ENCODE peak calls at places on chromosome 22, in ten cellular contexts. Q is lung; Z is right lobe of liver; V is SK-N-SH; E is foreskin fibroblast; Y is choroid plexus epithelial cell; F is bronchial epithelial cell; X is fibroblast of mammary gland; K is CD8-positive, alpha-beta T cell; G is astrocyte of the spinal cord. B is an unnamed sample.
A peak's percentile ranks its signal among the peaks of the same experiment; 100 is the strongest.

GRCh38 chr22:19059481-19060278 is 62.5 kb downstream of the DGCR2 start:
- DNase-seq in E (no peak), X (no peak), Z (no peak), G (no peak), K (no peak), V (no peak), Q (no peak), Y (no peak), F (no peak), B (no peak)

GRCh38 chr22:28137036-28137435 is 218.0 kb upstream of the PITPNB start:
- DNase-seq in E (no peak), V (no peak), K (no peak), Y (peak; percentile 75), Q (no peak), Z (no peak), F (peak; percentile 26), G (peak; percentile 52), X (no peak), B (no peak)

GRCh38 chr22:39292561-39293074 is 26.8 kb downstream of the RPL3 start:
- DNase-seq in K (no peak), Y (peak; percentile 97), Z (peak; percentile 95), Q (peak; percentile 90), V (no peak), X (peak; percentile 87), E (peak; percentile 93), G (peak; percentile 96), F (peak; percentile 93), B (no peak)

GRCh38 chr22:27986459-27986858 is 67.4 kb upstream of the PITPNB start:
- DNase-seq in G (no peak), Q (no peak), V (no peak), Z (no peak), Y (peak; percentile 38), X (peak; percentile 26), K (no peak), F (no peak), E (no peak), B (no peak)

GRCh38 chr22:45226681-45227186 is 14.0 kb downstream of the KIAA0930 start:
- DNase-seq in K (no peak), V (no peak), Q (no peak), G (no peak), Z (no peak), X (peak; percentile 13), F (peak; percentile 54), E (peak; percentile 62), Y (no peak), B (no peak)

GRCh38 chr22:18971321-18971751 is 35.2 kb upstream of the PRODH start:
- DNase-seq in X (no peak), K (no peak), G (no peak), E (no peak), Q (no peak), V (no peak), Y (no peak), F (no peak), Z (no peak), B (no peak)

GRCh38 chr22:50302041-50302541 is 5.4 kb downstream of the PLXNB2 start:
- DNase-seq in K (no peak), Z (no peak), Q (no peak), Y (no peak), V (no peak), X (no peak), E (peak; percentile 81), F (peak; percentile 32), G (no peak), B (no peak)

GRCh38 chr22:20771918-20772625 is 1.8 kb upstream of the SERPIND1 start:
- DNase-seq in K (no peak), F (no peak), X (no peak), V (no peak), Z (peak; percentile 80), G (no peak), Y (no peak), E (no peak), Q (no peak), B (no peak)

DNA sequence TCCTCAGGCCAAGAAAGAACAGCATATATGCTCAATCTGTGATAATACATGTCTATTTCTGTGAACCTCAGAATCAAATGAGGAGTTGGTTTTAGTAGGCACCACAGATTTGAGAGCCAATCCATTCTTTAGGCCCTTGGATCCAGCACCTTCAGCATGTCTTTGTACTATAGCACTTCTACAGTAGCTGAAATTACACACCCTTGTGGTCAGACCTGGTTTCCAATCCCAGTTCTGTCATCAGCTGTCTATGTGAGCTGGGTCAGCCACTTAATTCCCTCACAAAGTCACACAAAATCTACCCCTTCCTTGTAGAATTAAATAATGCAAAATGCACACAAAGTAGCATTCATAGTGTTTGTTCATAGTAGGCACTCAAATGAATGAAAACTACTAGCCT is 381.3 kb upstream of the LARGE1 start:
- DNase-seq in F (no peak), E (no peak), Z (no peak), K (no peak), V (no peak), Q (no peak), G (no peak), Y (no peak), X (no peak), B (no peak)
- TF ChIP-seq CTCF in F (no peak), E (no peak), Z (no peak), K (no peak), V (no peak), Q (no peak), G (no peak), Y (no peak), X (no peak), B (no peak)

GRCh38 chr22:42116848-42117424 is 13.7 kb downstream of the CYP2D6 start:
- DNase-seq in F (no peak), E (peak; percentile 36), Y (peak; percentile 38), K (no peak), G (no peak), X (peak; percentile 11), Z (no peak), V (no peak), Q (peak; percentile 60), B (no peak)

GRCh38 chr22:42114721-42115120 is 15.9 kb downstream of the CYP2D6 start:
- DNase-seq in Y (peak; percentile 39), F (no peak), G (no peak), K (no peak), E (peak; percentile 68), X (peak; percentile 36), Z (no peak), V (no peak), Q (no peak), B (no peak)

GRCh38 chr22:42108848-42109247 is 18.3 kb upstream of the NDUFA6 start:
- DNase-seq in Z (no peak), Y (no peak), Q (no peak), V (no peak), K (no peak), E (no peak), F (no peak), X (no peak), G (no peak), B (no peak)

DNA sequence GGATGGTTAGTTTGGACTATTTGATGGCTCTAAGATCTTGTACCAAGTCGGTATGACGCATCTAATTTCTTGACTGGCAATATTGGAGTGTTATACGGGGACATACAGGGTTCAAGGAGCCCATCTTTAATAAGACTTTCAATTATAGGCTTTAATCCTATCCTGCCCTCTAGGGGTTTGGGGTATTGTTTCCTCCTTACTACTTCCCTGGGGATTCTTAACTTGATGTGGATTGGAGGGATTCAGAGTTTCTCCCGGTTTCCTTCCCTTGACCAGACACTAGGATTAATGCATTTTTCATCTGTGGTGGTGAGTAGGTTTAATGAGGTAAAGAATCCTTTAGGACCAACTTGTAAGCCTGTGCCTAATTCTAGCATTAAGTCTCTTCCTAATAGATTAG is 18.8 kb downstream of the CYP2D6 start:
- DNase-seq in E (no peak), F (no peak), K (no peak), Z (no peak), Y (no peak), G (no peak), Q (no peak), X (no peak), V (no peak), B (no peak)
- TF ChIP-seq CTCF in E (no peak), F (no peak), K (no peak), Z (no peak), Y (no peak), G (no peak), Q (no peak), X (no peak), V (no peak), B (no peak)

GRCh38 chr22:24128631-24129601 is 52.4 kb upstream of the SUSD2 start:
- DNase-seq in Q (no peak), G (no peak), X (no peak), K (no peak), Z (no peak), F (no peak), E (no peak), V (no peak), Y (no peak), B (no peak)

GRCh38 chr22:24134090-24134846 is 47.0 kb upstream of the SUSD2 start:
- DNase-seq in G (peak; percentile 29), Z (no peak), Y (peak; percentile 36), V (no peak), X (peak; percentile 33), Q (no peak), F (no peak), K (peak; percentile 88), E (no peak), B (no peak)

GRCh38 chr22:24129980-24130379 is 51.3 kb upstream of the SUSD2 start:
- DNase-seq in F (no peak), G (no peak), K (no peak), Z (no peak), Q (no peak), V (no peak), Y (no peak), E (no peak), X (no peak), B (no peak)

GRCh38 chr22:24137595-24137994 is 43.7 kb upstream of the SUSD2 start:
- DNase-seq in K (no peak), X (peak; percentile 89), Y (peak; percentile 79), G (peak; percentile 69), Z (no peak), V (no peak), F (no peak), E (peak; percentile 91), Q (no peak), B (no peak)

DNA sequence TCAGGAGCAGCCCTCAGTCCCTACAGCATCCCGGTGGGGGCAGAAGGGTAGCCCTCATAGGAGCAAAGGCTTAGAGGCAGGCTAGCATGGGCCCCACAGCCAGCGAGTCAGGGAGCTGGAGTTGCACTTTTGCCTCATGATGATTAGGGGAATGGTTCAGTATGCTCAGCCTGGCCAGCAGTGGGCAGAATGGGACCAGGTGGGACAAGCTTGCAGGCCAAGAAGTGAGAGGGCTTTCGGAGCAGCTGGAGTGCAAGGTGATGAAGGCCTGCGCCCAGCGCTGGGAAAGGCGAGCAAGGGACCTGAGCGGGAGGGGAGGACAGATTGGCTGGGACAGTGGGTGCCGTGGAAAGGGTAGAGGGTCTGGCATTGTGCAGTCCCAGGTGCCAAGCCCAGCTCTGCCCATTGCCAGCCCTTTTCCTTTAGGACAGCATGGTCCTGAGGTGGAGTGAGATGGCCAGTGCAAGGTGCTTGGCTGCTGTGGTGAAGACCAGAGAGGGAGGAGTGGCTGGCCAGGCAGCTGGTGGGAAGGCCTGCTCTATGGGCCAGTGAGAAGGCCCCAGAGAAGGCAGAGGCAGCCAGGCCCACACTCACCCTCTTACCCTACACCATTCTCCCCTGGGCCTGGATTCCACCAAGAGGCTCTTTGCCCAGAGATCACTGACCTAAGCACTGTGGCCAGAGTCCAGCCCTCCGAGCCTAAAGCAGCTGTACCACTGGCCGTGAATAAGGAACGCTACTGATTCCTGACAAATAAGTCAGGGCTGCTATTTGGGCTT is 47.9 kb upstream of the SUSD2 start:
- DNase-seq in V (no peak), Y (peak; percentile 58), F (no peak), E (peak; percentile 55), G (peak; percentile 20), Q (no peak), Z (no peak), X (peak; percentile 46), K (peak; percentile 55), B (no peak)
- TF ChIP-seq CTCF in V (peak; percentile 24), Y (peak; percentile 66), F (peak; percentile 23), E (peak; percentile 33), G (peak; percentile 54), Q (peak; percentile 15), Z (peak; percentile 10), X (peak; percentile 37), K (peak; percentile 53), B (no peak)

DNA sequence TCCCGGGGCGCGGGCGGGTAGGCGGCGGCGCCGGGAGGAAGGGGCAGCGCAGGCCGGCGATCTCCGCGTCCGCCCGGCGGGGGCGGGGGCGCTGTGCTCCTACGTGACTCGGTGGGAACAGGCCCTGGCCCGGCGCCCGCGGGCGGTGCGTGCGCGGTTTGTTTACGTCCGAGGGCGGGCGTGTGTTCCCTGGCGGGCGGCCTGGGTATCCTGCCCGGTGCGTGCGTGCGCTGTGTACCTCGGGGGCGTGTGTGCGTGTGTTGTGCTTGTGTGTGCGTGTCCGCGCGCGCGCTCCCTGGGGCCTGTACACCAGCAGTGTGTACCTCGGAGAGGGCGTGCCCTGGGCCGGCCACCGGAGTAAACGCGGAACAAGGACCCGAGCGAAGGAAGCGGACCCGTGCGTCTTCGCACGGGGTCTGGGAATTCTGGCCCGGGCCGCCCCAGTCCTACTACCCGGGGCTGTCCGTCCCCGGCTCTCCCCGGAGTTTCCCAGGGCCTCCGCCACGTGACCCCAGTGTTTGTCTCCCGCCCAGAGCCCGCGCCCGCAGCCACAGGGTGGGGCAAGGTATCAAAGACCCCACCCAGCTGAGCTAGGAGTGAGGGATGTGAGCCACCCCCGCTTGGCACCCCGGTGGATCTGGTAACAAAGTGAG is 769 bp downstream of the MAFF start:
- DNase-seq in Y (peak; percentile 90), K (peak; percentile 49), Q (peak; percentile 81), F (peak; percentile 66), E (peak; percentile 97), G (peak; percentile 90), Z (peak; percentile 95), X (peak; percentile 92), V (peak; percentile 76), B (peak; percentile 69)
- TF ChIP-seq CTCF in Y (no peak), K (no peak), Q (no peak), F (peak; percentile 31), E (no peak), G (no peak), Z (peak; percentile 17), X (no peak), V (peak; percentile 12), B (no peak)